ENCODE peak calls at places on chromosomes 1 and 21, in four cellular contexts. T is fibroblast of mammary gland, E is neural crest cell, A is B cell. B is an unnamed sample.

GRCh38 chr1:227899141-227899819 is 48.5 kb downstream of the WNT9A start:
- DNase-seq in A (no peak), E (no peak), T (no peak), B (no peak)

GRCh38 chr21:45578811-45579381 is 36.7 kb upstream of the SLC19A1 start:
- DNase-seq in T (no peak), E (no peak), A (no peak), B (no peak)

GRCh38 chr1:186212574-186213224 is 162.4 kb downstream of the TPR start:
- DNase-seq in T (peak), E (peak), A (peak), B (peak)

GRCh38 chr1:201711811-201712210 is 117.1 kb upstream of the IPO9 start:
- DNase-seq in E (no peak), T (peak), A (no peak), B (no peak)

GRCh38 chr21:17585875-17586450 is 26.7 kb downstream of the BTG3 start:
- DNase-seq in T (peak), A (peak), E (no peak), B (peak)

GRCh38 chr1:97943354-97943753 is 22.5 kb upstream of the DPYD start:
- DNase-seq in A (no peak), E (no peak), T (peak), B (no peak)

GRCh38 chr1:147721711-147722110 is 38.7 kb downstream of the GJA5 start:
- DNase-seq in T (no peak), A (no peak), E (no peak), B (no peak)

GRCh38 chr1:230185076-230186001 is 118.3 kb downstream of the GALNT2 start:
- DNase-seq in E (no peak), T (no peak), A (no peak), B (no peak)

GRCh38 chr1:6884652-6885153 is 99.4 kb downstream of the CAMTA1 start:
- DNase-seq in T (no peak), E (no peak), A (no peak), B (no peak)

GRCh38 chr1:234270581-234271242 is 102.5 kb upstream of the COA6 start:
- DNase-seq in E (no peak), T (no peak), A (no peak), B (no peak)

GRCh38 chr1:18166929-18167328 is 59.3 kb downstream of the IGSF21 start:
- DNase-seq in E (no peak), T (no peak), A (no peak), B (no peak)

GRCh38 chr1:221141606-221142285 is 262.5 kb downstream of the HLX start:
- DNase-seq in T (no peak), A (no peak), E (no peak), B (no peak)

GRCh38 chr1:46677339-46677738 is 5.7 kb downstream of the TEX38 start:
- DNase-seq in A (no peak), E (no peak), T (no peak), B (no peak)

GRCh38 chr1:205317311-205317917 is 4.1 kb downstream of the NUAK2 start:
- DNase-seq in T (no peak), A (no peak), E (no peak), B (no peak)

GRCh38 chr1:179228783-179229213 is 679 bp downstream of the ABL2 start:
- DNase-seq in E (peak), T (peak), A (peak), B (no peak)

GRCh38 chr1:179169616-179170467 is 59.6 kb downstream of the ABL2 start:
- DNase-seq in A (no peak), T (peak), E (no peak), B (no peak)

GRCh38 chr1:56255516-56256181 is 323.7 kb downstream of the PLPP3 start:
- DNase-seq in E (no peak), A (no peak), T (peak), B (no peak)

GRCh38 chr1:158087320-158087927 is 93.3 kb upstream of the CD1D start:
- DNase-seq in A (peak), E (peak), T (peak), B (peak)

GRCh38 chr1:224703702-224704408 is 87.7 kb downstream of the CNIH3 start:
- DNase-seq in T (no peak), E (no peak), A (no peak), B (no peak)

GRCh38 chr1:201597551-201598230 is 58.8 kb downstream of the NAV1 start:
- DNase-seq in A (no peak), T (no peak), E (no peak), B (no peak)

GRCh38 chr1:45299981-45300668 is 26.6 kb upstream of the HPDL start:
- DNase-seq in A (peak), T (peak), E (peak), B (peak)

GRCh38 chr21:36325373-36326010 is 5.5 kb downstream of the MORC3 start:
- DNase-seq in A (no peak), T (peak), E (no peak), B (no peak)

GRCh38 chr21:36330904-36331303 is 10.9 kb downstream of the MORC3 start:
- DNase-seq in A (peak), T (peak), E (peak), B (peak)
- TF ChIP-seq CTCF in A (peak), T (peak), E (peak), B (peak)

DNA sequence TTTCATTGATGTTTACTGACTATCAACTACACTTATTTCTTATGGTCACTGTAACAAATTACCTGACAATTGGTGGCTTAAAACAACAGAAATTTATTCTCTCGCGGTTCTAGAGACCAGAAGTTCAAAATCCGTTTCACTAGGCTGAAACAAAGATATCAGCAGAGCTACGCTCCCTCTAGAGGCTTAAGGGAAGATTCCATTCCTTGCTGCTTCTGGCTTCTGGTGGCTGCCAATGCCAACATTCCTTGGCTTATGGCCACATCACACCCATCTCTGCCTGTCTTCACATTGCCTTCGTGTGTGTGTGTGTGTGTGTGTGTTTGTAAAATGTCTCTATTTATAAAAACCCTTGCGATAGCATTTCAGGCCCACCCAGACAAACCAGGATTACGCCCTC is 66.4 kb downstream of the LMX1A start:
- DNase-seq in E (no peak), T (peak), A (no peak), B (no peak)
- TF ChIP-seq CTCF in E (peak), T (peak), A (no peak), B (no peak)

DNA sequence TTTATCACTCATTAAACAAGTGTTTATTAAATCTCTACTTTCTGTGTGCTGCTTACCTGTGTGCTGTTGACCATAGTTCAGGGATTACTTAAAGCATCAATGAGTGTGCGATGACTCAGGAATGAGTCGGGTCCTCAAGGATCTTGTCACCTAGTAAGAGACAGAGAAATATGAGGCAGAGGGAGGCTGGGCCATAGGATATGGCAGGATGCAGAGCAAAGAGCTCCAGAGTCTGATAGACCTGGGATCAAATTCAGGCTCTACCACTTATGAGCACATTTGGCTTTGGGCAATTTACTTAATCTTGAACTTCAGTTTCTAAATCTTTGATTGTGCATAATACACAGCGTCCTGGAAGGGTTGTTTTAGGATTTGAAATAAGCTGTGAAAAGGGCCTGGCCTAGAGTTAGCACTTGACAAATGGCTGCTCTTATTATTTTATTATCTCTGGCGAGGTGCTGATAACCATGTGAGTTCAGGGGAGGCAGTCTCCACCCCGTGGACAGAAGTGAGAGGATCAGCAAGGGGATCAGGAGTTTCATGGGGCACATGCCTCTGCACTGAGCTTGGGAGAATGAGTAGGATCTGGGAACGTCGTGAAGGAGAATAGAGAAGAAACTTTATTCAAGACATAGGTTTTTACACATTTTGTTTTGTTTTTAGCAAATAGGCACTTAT is 94.5 kb downstream of the ROR1 start:
- DNase-seq in A (no peak), T (peak), E (no peak), B (no peak)
- TF ChIP-seq CTCF in A (no peak), T (peak), E (no peak), B (no peak)

DNA sequence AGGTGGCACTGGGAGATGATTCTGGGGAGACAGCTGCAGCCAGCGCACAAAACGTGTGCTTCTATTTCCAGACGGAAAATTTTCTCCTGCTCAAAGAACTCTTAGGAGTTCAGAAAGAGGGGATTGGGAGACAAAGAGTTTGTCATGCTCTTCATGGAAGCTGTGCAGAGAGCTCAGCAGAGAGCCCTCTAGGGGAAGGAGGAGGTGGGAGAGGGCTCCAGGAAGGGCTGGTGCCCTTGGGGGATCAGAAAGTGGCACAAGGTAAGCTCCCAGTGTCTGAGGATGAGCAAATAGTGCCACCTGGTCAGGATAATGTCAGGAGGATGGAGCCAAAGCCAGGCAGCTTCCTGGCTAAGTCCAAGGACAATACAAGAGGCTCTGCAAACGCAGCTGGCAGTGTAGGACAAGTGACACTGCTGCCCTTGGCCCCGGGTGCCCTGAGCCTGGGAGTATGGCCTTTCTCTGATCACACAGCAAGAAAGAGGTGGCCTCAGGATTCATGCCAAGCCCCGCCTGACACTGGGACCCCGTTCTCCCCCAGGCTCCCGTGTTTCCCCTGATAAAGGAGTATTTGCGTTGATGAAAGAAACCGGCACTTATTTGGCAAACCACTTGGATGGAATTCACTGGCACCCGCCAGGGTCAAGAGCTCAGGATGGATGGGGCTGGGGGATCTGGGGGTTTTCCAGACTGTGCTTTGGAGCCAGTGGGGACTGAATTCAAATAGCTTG is 254.0 kb downstream of the PTPRU start:
- DNase-seq in T (no peak), A (no peak), E (no peak), B (no peak)
- TF ChIP-seq CTCF in T (no peak), A (no peak), E (no peak), B (no peak)

GRCh38 chr1:207181838-207182237 is 77.8 kb downstream of the C4BPA start:
- DNase-seq in A (peak), E (no peak), T (peak), B (no peak)
- TF ChIP-seq CTCF in A (peak), E (no peak), T (no peak), B (no peak)

GRCh38 chr1:237492359-237492758 is 398.4 kb downstream of the ZP4 start:
- DNase-seq in A (no peak), E (no peak), T (no peak), B (no peak)
- TF ChIP-seq CTCF in A (no peak), E (peak), T (no peak), B (no peak)

B was measured in GM10248.